ENCODE peak calls at places on chromosome 18, in five cellular contexts. M is HepG2, Q is HCT116, T is K562, R is GM12878. S is an unnamed sample.

GRCh38 chr18:55539240-55539639 is 48.8 kb downstream of the TCF4 start:
- DNase-seq in M (no peak), Q (no peak), T (no peak), R (no peak), S (no peak)

GRCh38 chr18:22467760-22468553 is 50.2 kb upstream of the CTAGE1 start:
- DNase-seq in M (no peak), Q (peak; percentile 83), T (peak; percentile 39), R (no peak), S (peak; percentile 55)

GRCh38 chr18:363327-364115 is 95.7 kb upstream of the THOC1 start:
- DNase-seq in M (no peak), Q (no peak), T (no peak), R (no peak), S (no peak)

GRCh38 chr18:24543408-24544140 is 83.1 kb downstream of the HRH4 start:
- DNase-seq in M (no peak), Q (no peak), T (no peak), R (no peak), S (no peak)

GRCh38 chr18:50805732-50806131 is 14.1 kb downstream of the MRO start:
- DNase-seq in M (no peak), Q (no peak), T (no peak), R (no peak), S (no peak)

GRCh38 chr18:3930126-3931012 is 480.4 kb downstream of the TGIF1 start:
- DNase-seq in M (no peak), Q (no peak), T (no peak), R (no peak), S (no peak)

GRCh38 chr18:11392292-11392691 is 217.1 kb upstream of the SLC35G4 start:
- DNase-seq in M (no peak), Q (peak; percentile 43), T (peak; percentile 45), R (no peak), S (no peak)

GRCh38 chr18:43422483-43422882 is 145.2 kb upstream of the SYT4 start:
- DNase-seq in M (no peak), Q (no peak), T (no peak), R (no peak), S (no peak)

GRCh38 chr18:61893304-61893970 is 630 bp upstream of the RNF152 start:
- DNase-seq in M (no peak), Q (no peak), T (peak; percentile 14), R (no peak), S (no peak)

GRCh38 chr18:63374520-63374919 is 7.5 kb upstream of the KDSR start:
- DNase-seq in M (no peak), Q (no peak), T (no peak), R (no peak), S (no peak)

GRCh38 chr18:48688961-48689360 is 150.1 kb downstream of the CTIF start:
- DNase-seq in M (no peak), Q (no peak), T (no peak), R (no peak), S (no peak)

GRCh38 chr18:35387367-35387685 is 10.2 kb upstream of the ZNF396 start:
- DNase-seq in M (no peak), Q (no peak), T (no peak), R (no peak), S (no peak)

GRCh38 chr18:33805592-33805991 is 227.6 kb downstream of the ASXL3 start:
- DNase-seq in M (no peak), Q (no peak), T (no peak), R (no peak), S (no peak)

GRCh38 chr18:48310999-48311398 is 98.2 kb downstream of the ZBTB7C start:
- DNase-seq in M (no peak), Q (no peak), T (no peak), R (no peak), S (no peak)

GRCh38 chr18:79379931-79380815 is 15.6 kb upstream of the NFATC1 start:
- DNase-seq in M (no peak), Q (no peak), T (no peak), R (no peak), S (no peak)

GRCh38 chr18:4455113-4455811 is at the start of gene DLGAP1:
- DNase-seq in M (peak; percentile 1), Q (no peak), T (no peak), R (no peak), S (no peak)

GRCh38 chr18:48939368-48940097 is 11.2 kb downstream of the SMAD7 start:
- DNase-seq in M (no peak), Q (no peak), T (no peak), R (no peak), S (no peak)

GRCh38 chr18:58979615-58980014 is 114.9 kb downstream of the ZNF532 start:
- DNase-seq in M (no peak), Q (no peak), T (no peak), R (no peak), S (no peak)
- H3K36me3 ChIP-seq in M (no peaks in the 10 kb centered on the region), Q (no peaks in the 10 kb centered on the region), T (no peaks in the 10 kb centered on the region), R (peaks cover 5% of the 10 kb centered on the region), S (no peaks in the 10 kb centered on the region)

GRCh38 chr18:78363556-78363955 is 616.1 kb upstream of the SALL3 start:
- DNase-seq in M (no peak), Q (no peak), T (no peak), R (no peak), S (no peak)
- TF ChIP-seq REST in M (no peak), Q (no peak), T (no peak), R (no peak), S (no peak)

DNA sequence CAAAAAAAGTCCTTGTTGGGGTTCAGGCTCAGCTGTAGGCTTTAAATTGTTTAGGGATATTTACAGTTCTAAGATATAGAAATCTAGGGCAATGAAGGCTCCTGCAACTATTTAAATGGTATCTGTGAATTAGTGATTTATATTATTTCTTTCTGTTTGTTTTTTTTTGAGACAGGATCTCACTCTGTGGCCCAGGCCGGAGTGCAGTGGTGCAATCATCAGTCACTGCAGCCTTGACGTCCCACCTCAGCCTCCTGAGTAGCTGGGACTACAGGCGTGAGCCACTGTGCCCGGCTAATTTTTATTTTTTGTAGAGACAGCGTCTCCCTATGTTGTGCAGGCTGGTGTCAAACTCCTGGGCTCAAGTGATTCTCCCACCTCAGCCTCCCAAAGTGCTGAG is 32.3 kb upstream of the NDUFV2 start:
- DNase-seq in M (no peak), Q (no peak), T (no peak), R (no peak), S (no peak)
- TF ChIP-seq SIN3A in M (no peak), Q (no peak), T (no peak), R (no peak), S (no peak)

GRCh38 chr18:23504720-23505119 is 1.4 kb downstream of the RMC1 start:
- DNase-seq in M (no peak), Q (no peak), T (no peak), R (peak; percentile 66), S (no peak)

GRCh38 chr18:23502516-23503037 is 734 bp upstream of the RMC1 start:
- DNase-seq in M (no peak), Q (no peak), T (no peak), R (no peak), S (no peak)

GRCh38 chr18:23503967-23504352 is 649 bp downstream of the RMC1 start:
- DNase-seq in M (no peak), Q (no peak), T (no peak), R (no peak), S (no peak)

GRCh38 chr18:23503038-23503966 is at the start of gene RMC1:
- DNase-seq in M (peak; percentile 80), Q (peak; percentile 81), T (peak; percentile 98), R (peak; percentile 66), S (no peak)

GRCh38 chr18:23506393-23506792 is 3.1 kb downstream of the RMC1 start:
- DNase-seq in M (no peak), Q (no peak), T (no peak), R (no peak), S (no peak)
- H3K36me3 ChIP-seq in M (no peaks in the 10 kb centered on the region), Q (peaks cover 7% of the 10 kb centered on the region), T (peaks cover 45% of the 10 kb centered on the region), R (peaks cover 26% of the 10 kb centered on the region), S (no peaks in the 10 kb centered on the region)

GRCh38 chr18:68494802-68495560 is 219.9 kb downstream of the TMX3 start:
- DNase-seq in M (no peak), Q (no peak), T (no peak), R (no peak), S (no peak)
- TF ChIP-seq REST in M (no peak), Q (no peak), T (no peak), R (no peak), S (no peak)

GRCh38 chr18:46400449-46400848 is 256.6 kb downstream of the LOXHD1 start:
- DNase-seq in M (no peak), Q (no peak), T (no peak), R (no peak), S (no peak)

GRCh38 chr18:46399276-46399675 is 257.7 kb downstream of the LOXHD1 start:
- DNase-seq in M (no peak), Q (no peak), T (no peak), R (no peak), S (no peak)

GRCh38 chr18:46402945-46403344 is 254.1 kb downstream of the LOXHD1 start:
- DNase-seq in M (no peak), Q (no peak), T (no peak), R (no peak), S (no peak)

GRCh38 chr18:46401486-46402115 is 255.4 kb downstream of the LOXHD1 start:
- DNase-seq in M (no peak), Q (no peak), T (no peak), R (no peak), S (no peak)

DNA sequence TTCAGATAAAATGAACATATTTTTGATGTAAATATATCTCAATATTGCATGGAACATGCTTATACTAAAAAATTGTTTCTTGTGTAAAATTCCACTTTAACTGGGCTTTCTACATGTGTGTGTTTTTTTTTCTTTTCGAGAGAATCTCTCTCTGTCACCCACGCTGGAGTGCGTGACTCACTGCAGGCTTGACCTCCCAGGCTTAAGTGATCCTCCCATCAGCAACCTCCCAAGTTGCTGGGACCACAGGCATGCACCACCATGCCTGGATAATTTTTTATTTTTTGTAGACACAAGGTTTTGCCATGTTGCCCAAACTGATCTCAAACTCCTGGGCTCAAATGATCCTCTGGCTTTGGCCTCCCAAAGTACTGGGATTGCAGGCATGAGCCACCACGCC is 254.6 kb downstream of the LOXHD1 start:
- DNase-seq in M (no peak), Q (no peak), T (no peak), R (no peak), S (no peak)
- TF ChIP-seq SIN3A in M (no peak), Q (no peak), T (no peak), R (no peak), S (no peak)

DNA sequence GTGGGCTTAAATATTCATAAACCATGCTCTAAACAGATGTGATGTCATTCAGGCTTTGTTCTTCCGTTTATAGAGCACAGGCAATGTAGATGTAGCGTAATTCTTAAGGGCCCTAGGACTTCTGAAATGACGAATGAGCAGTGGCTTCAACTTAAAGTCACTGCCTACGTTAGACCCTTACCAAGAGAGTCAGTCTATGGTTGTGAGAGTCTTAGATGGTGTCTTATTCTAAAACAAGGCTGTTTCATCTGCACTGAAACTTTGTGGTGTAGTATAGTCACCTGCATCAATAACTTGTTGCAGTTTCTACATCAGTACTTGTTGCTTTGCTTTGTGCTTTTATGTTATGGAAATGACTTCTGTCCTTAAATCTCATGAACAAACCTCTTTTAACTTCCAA is 56.0 kb downstream of the PIK3C3 start:
- DNase-seq in M (no peak), Q (no peak), T (no peak), R (peak; percentile 50), S (no peak)
- H3K36me3 ChIP-seq in M (peaks cover 3% of the 10 kb centered on the region), Q (no peaks in the 10 kb centered on the region), T (peaks cover 16% of the 10 kb centered on the region), R (peaks cover 15% of the 10 kb centered on the region), S (no peaks in the 10 kb centered on the region)